ENCODE peak calls at places on chromosomes 11 and 22, in ten cellular contexts. C, Y, M, D, G, H, W, E, V and B are unnamed samples.

GRCh38 chr11:13836666-13837065 is 125.9 kb upstream of the SPON1 start:
- DNase-seq in M (no peak), G (no peak), H (no peak), C (no peak), E (no peak), W (no peak), V (no peak), D (no peak), Y (no peak), B (no peak)

GRCh38 chr11:100789500-100789899 is 102.4 kb downstream of the ARHGAP42 start:
- DNase-seq in C (no peak), H (no peak), E (peak; percentile 34), D (no peak), W (no peak), V (peak; percentile 73), M (no peak), G (no peak), Y (peak; percentile 23), B (no peak)

GRCh38 chr11:97290444-97291041 is 900.7 kb downstream of the JRKL start:
- DNase-seq in C (no peak), H (no peak), Y (no peak), E (no peak), D (no peak), V (no peak), G (no peak), W (no peak), M (no peak), B (no peak)

GRCh38 chr22:31275576-31275975 is 16.7 kb downstream of the PIK3IP1 start:
- DNase-seq in W (no peak), C (no peak), D (no peak), Y (no peak), H (no peak), V (no peak), E (no peak), M (no peak), G (no peak), B (no peak)

GRCh38 chr11:74822187-74822586 is 73.5 kb downstream of the RNF169 start:
- DNase-seq in W (no peak), M (no peak), E (no peak), V (no peak), G (peak; percentile 16), Y (no peak), D (no peak), C (peak; percentile 85), H (no peak), B (no peak)

GRCh38 chr22:30444632-30445437 is 19.3 kb downstream of the MTFP1 start:
- DNase-seq in E (peak; percentile 49), M (peak; percentile 16), Y (no peak), C (no peak), H (no peak), W (peak; percentile 51), G (no peak), V (no peak), D (peak; percentile 67), B (no peak)

GRCh38 chr22:42930810-42931420 is 73.8 kb upstream of the ARFGAP3 start:
- DNase-seq in V (no peak), M (no peak), D (no peak), E (no peak), C (no peak), G (no peak), Y (peak; percentile 63), H (no peak), W (no peak), B (peak; percentile 76)

GRCh38 chr22:25016311-25016710 is 63.8 kb downstream of the KIAA1671 start:
- DNase-seq in G (no peak), V (no peak), W (no peak), C (no peak), D (no peak), M (no peak), H (no peak), Y (no peak), E (no peak), B (no peak)

GRCh38 chr22:20439928-20440575 is 2.4 kb upstream of the SCARF2 start:
- DNase-seq in E (no peak), M (no peak), H (no peak), V (no peak), D (no peak), C (no peak), Y (no peak), W (no peak), G (no peak), B (no peak)

GRCh38 chr11:87290304-87290922 is 252.7 kb downstream of the TMEM135 start:
- DNase-seq in G (no peak), C (peak; percentile 24), V (no peak), Y (no peak), D (no peak), W (no peak), E (no peak), M (no peak), H (no peak), B (no peak)

GRCh38 chr11:131037873-131038272 is 121.6 kb upstream of the SNX19 start:
- DNase-seq in H (no peak), D (no peak), M (no peak), W (no peak), G (no peak), V (no peak), C (no peak), E (no peak), Y (no peak), B (no peak)

GRCh38 chr11:115042002-115042401 is 363.7 kb downstream of the NXPE2 start:
- DNase-seq in D (no peak), W (no peak), C (no peak), E (no peak), V (no peak), H (no peak), G (no peak), M (no peak), Y (peak; percentile 38), B (no peak)

GRCh38 chr22:40728731-40729189 is 49.5 kb downstream of the MCHR1 start:
- DNase-seq in V (no peak), H (no peak), M (no peak), W (peak; percentile 57), Y (no peak), E (no peak), C (no peak), G (no peak), D (peak; percentile 62), B (no peak)

GRCh38 chr22:21051836-21052400 is 6.2 kb downstream of the LRRC74B start:
- DNase-seq in H (no peak), C (no peak), G (no peak), Y (no peak), W (no peak), E (no peak), V (no peak), D (no peak), M (no peak), B (no peak)

GRCh38 chr22:47850644-47851151 is 1088.2 kb downstream of the TBC1D22A start:
- DNase-seq in V (no peak), C (no peak), E (no peak), W (no peak), H (peak; percentile 58), D (no peak), G (no peak), Y (no peak), M (no peak), B (no peak)

DNA sequence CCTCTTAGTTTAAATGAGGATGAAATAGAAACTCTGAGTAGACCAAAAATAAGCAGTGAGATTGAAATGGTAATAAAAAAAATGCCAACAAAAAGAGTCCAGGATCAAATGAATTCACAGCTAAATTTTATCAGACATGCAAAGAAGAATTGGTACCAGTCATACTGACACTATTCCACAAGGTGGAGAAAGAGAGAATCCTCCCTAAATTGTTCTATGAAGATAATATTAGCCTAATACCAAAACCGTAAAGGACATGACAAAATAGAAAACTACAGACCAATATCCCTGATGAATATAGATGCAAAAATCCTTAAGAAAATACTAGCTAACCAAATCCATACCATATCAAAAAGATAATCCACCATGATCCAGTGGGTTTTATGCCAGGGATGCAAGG is 169.8 kb upstream of the CHORDC1 start:
- DNase-seq in D (no peak), G (no peak), H (no peak), E (no peak), V (no peak), Y (no peak), M (no peak), C (no peak), W (no peak), B (no peak)
- H3K27ac ChIP-seq in D (no peak overlapping the region), G (no peak overlapping the region), H (no peak overlapping the region), E (no peak overlapping the region), V (no peak overlapping the region), Y (no peak overlapping the region), M (no peak overlapping the region), C (no peak overlapping the region), W (no peak overlapping the region), B (no peak overlapping the region)

DNA sequence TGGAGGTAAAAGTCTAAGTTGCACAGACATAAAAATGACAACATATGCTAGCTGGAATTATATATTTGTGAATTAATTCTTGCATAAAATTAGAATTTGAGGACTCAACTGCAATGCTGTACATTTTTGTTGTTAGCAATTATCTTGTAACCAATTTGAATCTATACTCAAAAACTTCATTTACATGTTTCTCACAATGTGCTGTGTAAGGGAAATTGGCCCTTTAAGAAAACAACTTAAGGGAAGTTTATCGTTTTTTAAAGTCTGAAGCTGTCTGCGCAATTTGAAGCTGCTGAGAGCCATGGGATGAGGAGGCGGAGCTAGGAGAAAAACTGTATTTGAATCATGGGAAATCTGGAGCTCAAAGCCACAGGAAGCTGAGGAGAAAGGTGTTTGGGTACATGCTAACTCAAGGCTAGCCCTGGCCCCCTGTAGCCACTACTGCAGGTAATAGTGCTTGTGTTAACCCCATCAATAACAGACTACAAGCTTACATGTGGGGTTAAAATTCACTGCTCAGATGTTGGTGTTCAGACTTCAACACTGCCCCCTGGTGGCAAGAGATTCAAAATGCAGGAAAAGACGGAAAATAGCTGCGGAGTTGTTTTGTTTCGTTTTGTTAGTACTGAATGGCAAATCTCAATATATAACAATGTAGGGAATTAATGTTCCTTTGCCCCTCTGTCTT is 126.1 kb downstream of the BRD1 start:
- DNase-seq in W (peak; percentile 16), V (no peak), C (no peak), Y (no peak), D (no peak), G (no peak), E (no peak), H (no peak), M (peak; percentile 3), B (no peak)
- TF ChIP-seq CTCF in W (peak; percentile 58), V (peak; percentile 11), C (peak; percentile 31), Y (peak; percentile 39), D (no peak), G (no peak), E (peak; percentile 36), H (no peak), M (peak; percentile 36), B (peak; percentile 46)

DNA sequence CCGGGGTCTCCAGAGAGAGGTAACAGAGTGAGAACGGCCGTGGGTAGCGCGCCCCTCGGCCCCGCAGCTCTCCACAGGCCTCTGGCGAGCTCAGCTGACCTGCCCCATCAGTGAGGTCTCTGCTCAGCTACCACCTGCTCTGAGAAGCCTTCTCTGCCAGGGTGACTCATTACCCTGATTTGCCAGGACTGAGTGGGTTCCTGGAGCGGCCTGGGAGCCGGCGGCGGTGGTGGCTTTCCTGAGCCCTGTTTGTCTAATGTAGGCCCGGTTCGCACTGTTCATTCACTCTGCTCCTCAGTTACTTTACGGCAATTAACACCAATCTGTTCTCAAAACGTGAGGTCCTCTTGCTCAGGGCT is 351.0 kb upstream of the B3GAT1 start:
- DNase-seq in M (no peak), V (no peak), Y (no peak), D (no peak), E (no peak), C (no peak), W (no peak), H (no peak), G (no peak), B (peak; percentile 36)
- H3K4me3 ChIP-seq in M (no peak overlapping the region), V (no peak overlapping the region), Y (peak overlapping the region; percentile 34), D (no peak overlapping the region), E (no peak overlapping the region), C (no peak overlapping the region), W (no peak overlapping the region), H (no peak overlapping the region), G (no peak overlapping the region), B (no peak overlapping the region)

GRCh38 chr11:35303596-35304392 is 115.6 kb downstream of the SLC1A2 start:
- DNase-seq in G (peak; percentile 87), M (peak; percentile 59), V (peak; percentile 67), Y (no peak), H (no peak), W (no peak), C (no peak), E (peak; percentile 54), D (peak; percentile 41), B (peak; percentile 92)
- H3K27ac ChIP-seq in G (peak overlapping the region; percentile 63), M (peak overlapping the region; percentile 75), V (peak overlapping the region; percentile 53), Y (peak overlapping the region; percentile 57), H (no peak overlapping the region), W (no peak overlapping the region), C (peak overlapping the region; percentile 69), E (peak overlapping the region; percentile 25), D (peak overlapping the region; percentile 52), B (peak overlapping the region; percentile 50)